ENCODE peak calls at places on chromosomes 13 and 19, in six cellular contexts. Y is mucosa of gallbladder, B is NCI-H1092 treated with DMSO at 0.1 percent for 48 hours, U is renal cortical epithelial cell, W is glutamatergic neuron, I is DMS 273 treated with DMSO at 0.1 percent for 48 hours. D is an unnamed sample.

GRCh38 chr19:29841559-29842367 is 30.0 kb downstream of the CCNE1 start:
- DNase-seq in Y (no peak), W (no peak), B (no peak), U (peak; percentile 45), I (peak; percentile 94), D (peak; percentile 64)

GRCh38 chr19:3659746-3660112 is 33.1 kb upstream of the CACTIN start:
- DNase-seq in B (no peak), W (no peak), Y (no peak), I (no peak), U (no peak), D (no peak)

GRCh38 chr13:77219401-77219800 is 107.5 kb downstream of the MYCBP2 start:
- DNase-seq in U (no peak), Y (no peak), W (no peak), I (no peak), B (no peak), D (no peak)

GRCh38 chr13:112053744-112054615 is 13.0 kb upstream of the SOX1 start:
- DNase-seq in Y (no peak), W (no peak), B (no peak), U (no peak), I (no peak), D (no peak)

GRCh38 chr19:13797870-13798269 is 2.6 kb downstream of the ZSWIM4 start:
- DNase-seq in W (no peak), I (no peak), B (no peak), Y (no peak), U (peak; percentile 76), D (no peak)

GRCh38 chr13:37889811-37890210 is 20.2 kb upstream of the TRPC4 start:
- DNase-seq in Y (no peak), I (no peak), W (no peak), U (no peak), B (no peak), D (no peak)

GRCh38 chr19:16252459-16253205 is 54.9 kb downstream of the AP1M1 start:
- DNase-seq in I (no peak), Y (no peak), U (no peak), B (no peak), W (no peak), D (no peak)

GRCh38 chr13:112911285-112911701 is 57.7 kb upstream of the MCF2L start:
- DNase-seq in W (no peak), U (no peak), Y (no peak), B (no peak), I (no peak), D (no peak)

GRCh38 chr13:100063333-100063732 is 25.6 kb upstream of the PCCA start:
- DNase-seq in B (no peak), W (no peak), I (no peak), Y (no peak), U (peak; percentile 72), D (no peak)

GRCh38 chr19:16736709-16737108 is 17.1 kb downstream of the NWD1 start:
- DNase-seq in Y (no peak), B (no peak), U (no peak), I (no peak), W (no peak), D (no peak)

GRCh38 chr13:47897411-47898050 is 103.5 kb downstream of the SUCLA2 start:
- DNase-seq in W (no peak), Y (no peak), B (no peak), I (no peak), U (peak; percentile 47), D (no peak)

GRCh38 chr19:34172661-34173144 is 399 bp downstream of the LSM14A start:
- DNase-seq in B (no peak), I (no peak), Y (no peak), U (no peak), W (peak; percentile 25), D (peak; percentile 38)

D was measured in AG08396.